ENCODE peak calls at places on chromosomes 11 and 22, in nine cellular contexts. One of them, this sample, is unnamed.
A peak's percentile ranks its signal among the peaks of the same experiment; 100 is the strongest.

GRCh38 chr22:40806711-40807110 is 12.4 kb downstream of the SLC25A17 start:
- DNase-seq in prostate gland: no peak
- DNase-seq in GM12891: no peak
- DNase-seq in suprapubic skin: no peak
- DNase-seq in IMR-90: no peak
- DNase-seq in transverse colon: no peak
- DNase-seq in ovary: no peak
- DNase-seq in A549: no peak
- DNase-seq in heart left ventricle: no peak
- DNase-seq in this sample: no peak

GRCh38 chr11:125179346-125179745 is 14.8 kb downstream of the PKNOX2 start:
- DNase-seq in IMR-90: no peak
- DNase-seq in GM12891: no peak
- DNase-seq in transverse colon: no peak
- DNase-seq in A549: no peak
- DNase-seq in heart left ventricle: no peak
- DNase-seq in prostate gland: no peak
- DNase-seq in suprapubic skin: peak; percentile 25
- DNase-seq in ovary: no peak
- DNase-seq in this sample: no peak

GRCh38 chr11:124863137-124863825 is 2.0 kb upstream of the ROBO3 start:
- DNase-seq in heart left ventricle: no peak
- DNase-seq in prostate gland: no peak
- DNase-seq in ovary: no peak
- DNase-seq in GM12891: no peak
- DNase-seq in A549: no peak
- DNase-seq in transverse colon: no peak
- DNase-seq in IMR-90: peak; percentile 35
- DNase-seq in suprapubic skin: no peak
- DNase-seq in this sample: no peak

GRCh38 chr11:78715639-78716311 is 141.1 kb upstream of the NARS2 start:
- DNase-seq in A549: peak; percentile 65
- DNase-seq in GM12891: peak; percentile 30
- DNase-seq in suprapubic skin: no peak
- DNase-seq in ovary: no peak
- DNase-seq in prostate gland: peak; percentile 39
- DNase-seq in transverse colon: peak; percentile 66
- DNase-seq in IMR-90: peak; percentile 91
- DNase-seq in heart left ventricle: no peak
- DNase-seq in this sample: peak; percentile 56

GRCh38 chr22:44424131-44424711 is 73.8 kb downstream of the RTL6 start:
- DNase-seq in A549: no peak
- DNase-seq in GM12891: no peak
- DNase-seq in suprapubic skin: no peak
- DNase-seq in heart left ventricle: no peak
- DNase-seq in ovary: no peak
- DNase-seq in prostate gland: no peak
- DNase-seq in IMR-90: no peak
- DNase-seq in transverse colon: no peak
- DNase-seq in this sample: no peak

GRCh38 chr11:124894606-124895430 is 2.8 kb downstream of the ROBO4 start:
- DNase-seq in IMR-90: no peak
- DNase-seq in transverse colon: no peak
- DNase-seq in A549: no peak
- DNase-seq in GM12891: no peak
- DNase-seq in prostate gland: no peak
- DNase-seq in ovary: no peak
- DNase-seq in heart left ventricle: no peak
- DNase-seq in suprapubic skin: no peak
- DNase-seq in this sample: no peak

GRCh38 chr22:42145175-42145574 is 14.6 kb upstream of the CYP2D6 start:
- DNase-seq in suprapubic skin: no peak
- DNase-seq in GM12891: no peak
- DNase-seq in prostate gland: no peak
- DNase-seq in heart left ventricle: no peak
- DNase-seq in ovary: no peak
- DNase-seq in transverse colon: no peak
- DNase-seq in A549: no peak
- DNase-seq in IMR-90: no peak
- DNase-seq in this sample: no peak

GRCh38 chr22:20459152-20459542 is 21.5 kb upstream of the SCARF2 start:
- DNase-seq in IMR-90: no peak
- DNase-seq in ovary: no peak
- DNase-seq in prostate gland: no peak
- DNase-seq in heart left ventricle: no peak
- DNase-seq in transverse colon: no peak
- DNase-seq in suprapubic skin: no peak
- DNase-seq in A549: no peak
- DNase-seq in GM12891: no peak
- DNase-seq in this sample: no peak

GRCh38 chr11:70078796-70079616 is 889 bp downstream of the ANO1 start:
- DNase-seq in A549: no peak
- DNase-seq in ovary: no peak
- DNase-seq in IMR-90: no peak
- DNase-seq in suprapubic skin: peak; percentile 57
- DNase-seq in heart left ventricle: no peak
- DNase-seq in GM12891: no peak
- DNase-seq in prostate gland: no peak
- DNase-seq in transverse colon: no peak
- DNase-seq in this sample: no peak

GRCh38 chr11:130465259-130465658 is 16.8 kb downstream of the ADAMTS15 start:
- DNase-seq in suprapubic skin: no peak
- DNase-seq in ovary: no peak
- DNase-seq in heart left ventricle: no peak
- DNase-seq in prostate gland: no peak
- DNase-seq in A549: no peak
- DNase-seq in GM12891: no peak
- DNase-seq in IMR-90: peak; percentile 27
- DNase-seq in transverse colon: no peak
- DNase-seq in this sample: peak; percentile 93

GRCh38 chr22:35604671-35605457 is 12.3 kb downstream of the MB start:
- DNase-seq in GM12891: no peak
- DNase-seq in heart left ventricle: peak; percentile 36
- DNase-seq in A549: no peak
- DNase-seq in IMR-90: no peak
- DNase-seq in transverse colon: no peak
- DNase-seq in ovary: no peak
- DNase-seq in prostate gland: no peak
- DNase-seq in suprapubic skin: no peak
- DNase-seq in this sample: peak; percentile 58

GRCh38 chr22:28075260-28075981 is 156.4 kb upstream of the PITPNB start:
- DNase-seq in GM12891: no peak
- DNase-seq in heart left ventricle: peak; percentile 74
- DNase-seq in transverse colon: peak; percentile 8
- DNase-seq in A549: peak; percentile 38
- DNase-seq in suprapubic skin: no peak
- DNase-seq in IMR-90: peak; percentile 91
- DNase-seq in prostate gland: no peak
- DNase-seq in ovary: no peak
- DNase-seq in this sample: no peak

GRCh38 chr22:34992672-34993071 is 73.3 kb upstream of the ISX start:
- DNase-seq in ovary: no peak
- DNase-seq in prostate gland: no peak
- DNase-seq in IMR-90: no peak
- DNase-seq in suprapubic skin: no peak
- DNase-seq in heart left ventricle: no peak
- DNase-seq in transverse colon: no peak
- DNase-seq in A549: no peak
- DNase-seq in GM12891: no peak
- DNase-seq in this sample: no peak

GRCh38 chr11:47766363-47767227 is 546 bp downstream of the FNBP4 start:
- DNase-seq in A549: peak; percentile 68
- DNase-seq in suprapubic skin: peak; percentile 81
- DNase-seq in IMR-90: peak; percentile 66
- DNase-seq in prostate gland: peak; percentile 67
- DNase-seq in transverse colon: peak; percentile 81
- DNase-seq in ovary: peak; percentile 73
- DNase-seq in GM12891: no peak
- DNase-seq in heart left ventricle: peak; percentile 69
- DNase-seq in this sample: peak; percentile 68

GRCh38 chr22:17705565-17706450 is 67.3 kb downstream of the BCL2L13 start:
- DNase-seq in heart left ventricle: no peak
- DNase-seq in ovary: no peak
- DNase-seq in prostate gland: no peak
- DNase-seq in transverse colon: no peak
- DNase-seq in A549: no peak
- DNase-seq in suprapubic skin: no peak
- DNase-seq in GM12891: no peak
- DNase-seq in IMR-90: peak; percentile 6
- DNase-seq in this sample: no peak

GRCh38 chr11:1448882-1449281 is 37.7 kb downstream of the MOB2 start:
- DNase-seq in prostate gland: no peak
- DNase-seq in heart left ventricle: no peak
- DNase-seq in GM12891: no peak
- DNase-seq in ovary: no peak
- DNase-seq in suprapubic skin: no peak
- DNase-seq in transverse colon: no peak
- DNase-seq in A549: no peak
- DNase-seq in IMR-90: no peak
- DNase-seq in this sample: no peak

DNA sequence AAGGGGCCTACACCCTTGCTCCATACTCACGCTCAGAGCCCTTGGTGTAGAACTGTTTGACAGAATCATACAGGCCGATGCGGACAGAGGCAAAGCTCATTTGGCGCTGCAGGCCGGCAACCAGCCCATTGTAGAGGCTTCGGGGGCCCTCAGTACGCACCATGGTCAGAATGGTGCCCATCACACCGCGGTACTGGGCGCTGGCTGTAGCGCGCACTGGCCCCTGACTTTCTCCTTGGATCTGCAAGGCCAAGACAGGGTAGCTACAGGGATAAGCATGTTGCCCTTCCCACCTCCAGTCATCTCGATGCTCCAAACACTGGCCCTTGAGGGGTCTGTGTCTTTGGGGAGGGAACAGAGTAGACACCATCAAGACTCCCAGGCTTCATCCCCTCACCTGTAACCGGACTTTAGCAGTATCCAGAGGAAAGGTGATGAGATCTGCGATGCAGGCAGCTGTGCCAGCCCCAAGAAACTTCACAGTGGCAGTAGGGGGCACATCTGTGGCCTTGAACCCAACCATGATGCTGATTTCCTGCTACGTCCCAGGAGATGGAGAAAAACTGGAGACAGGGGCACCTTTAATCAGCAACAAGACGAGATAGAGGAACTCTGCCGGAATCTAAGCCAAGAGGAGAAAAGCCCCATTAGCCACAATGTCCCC is 4.7 kb downstream of the UCP2 start:
- DNase-seq in suprapubic skin: no peak
- DNase-seq in GM12891: no peak
- DNase-seq in prostate gland: no peak
- DNase-seq in transverse colon: no peak
- DNase-seq in IMR-90: no peak
- DNase-seq in A549: no peak
- DNase-seq in heart left ventricle: no peak
- DNase-seq in ovary: no peak
- DNase-seq in this sample: no peak
- TF ChIP-seq POLR2A in suprapubic skin: no peak
- TF ChIP-seq POLR2A in GM12891: no peak
- TF ChIP-seq POLR2A in prostate gland: no peak
- TF ChIP-seq POLR2A in transverse colon: no peak
- TF ChIP-seq POLR2A in IMR-90: no peak
- TF ChIP-seq POLR2A in A549: no peak
- TF ChIP-seq POLR2A in heart left ventricle: no peak
- TF ChIP-seq POLR2A in ovary: no peak
- TF ChIP-seq POLR2A in this sample: no peak

DNA sequence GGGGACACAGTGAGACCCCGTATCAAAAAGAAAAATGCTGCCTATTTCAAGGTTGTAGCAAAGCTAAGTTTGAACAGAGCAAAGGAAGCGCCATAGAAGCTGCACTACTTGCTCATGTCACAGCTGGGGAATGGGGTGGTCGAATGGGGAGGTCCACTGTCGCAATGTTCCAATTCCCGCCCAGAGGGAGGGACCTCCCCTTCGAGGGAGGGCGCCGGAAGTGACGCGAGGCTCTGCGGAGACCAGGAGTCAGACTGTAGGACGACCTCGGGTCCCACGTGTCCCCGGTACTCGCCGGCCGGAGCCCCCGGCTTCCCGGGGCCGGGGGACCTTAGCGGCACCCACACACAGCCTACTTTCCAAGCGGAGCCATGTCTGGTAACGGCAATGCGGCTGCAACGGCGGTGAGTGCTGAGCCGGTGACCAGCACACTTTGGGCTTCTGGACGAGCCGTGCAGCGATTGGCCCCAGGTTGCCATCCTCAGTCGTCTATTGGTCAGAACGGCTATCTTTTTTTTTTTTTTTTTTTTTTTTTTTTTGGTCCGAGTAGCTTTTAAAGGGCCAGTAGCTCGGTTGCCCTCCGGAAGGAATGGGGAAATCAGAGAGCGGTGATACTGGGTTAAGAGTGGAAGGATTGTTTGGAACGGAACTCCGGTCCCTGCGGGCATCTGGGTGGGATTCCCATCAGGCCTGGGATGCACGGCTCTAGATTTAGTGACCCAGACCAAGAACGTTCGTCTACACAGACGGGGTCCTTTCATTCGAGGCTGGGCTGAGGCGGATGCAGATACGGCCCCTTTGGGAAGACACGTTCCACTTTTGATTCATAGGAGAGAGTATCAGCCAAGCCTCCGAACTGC is at the start of gene HMBS:
- DNase-seq in suprapubic skin: peak; percentile 95
- DNase-seq in ovary: peak; percentile 93
- DNase-seq in heart left ventricle: peak; percentile 95
- DNase-seq in IMR-90: peak; percentile 94
- DNase-seq in A549: peak; percentile 92
- DNase-seq in prostate gland: peak; percentile 89
- DNase-seq in GM12891: peak; percentile 88
- DNase-seq in transverse colon: peak; percentile 95
- DNase-seq in this sample: peak; percentile 98
- TF ChIP-seq POLR2A in suprapubic skin: no peak
- TF ChIP-seq POLR2A in ovary: peak; percentile 38
- TF ChIP-seq POLR2A in heart left ventricle: no peak
- TF ChIP-seq POLR2A in IMR-90: peak; percentile 68
- TF ChIP-seq POLR2A in A549: peak; percentile 75
- TF ChIP-seq POLR2A in prostate gland: no peak
- TF ChIP-seq POLR2A in GM12891: peak; percentile 90
- TF ChIP-seq POLR2A in transverse colon: peak; percentile 54
- TF ChIP-seq POLR2A in this sample: peak; percentile 93

DNA sequence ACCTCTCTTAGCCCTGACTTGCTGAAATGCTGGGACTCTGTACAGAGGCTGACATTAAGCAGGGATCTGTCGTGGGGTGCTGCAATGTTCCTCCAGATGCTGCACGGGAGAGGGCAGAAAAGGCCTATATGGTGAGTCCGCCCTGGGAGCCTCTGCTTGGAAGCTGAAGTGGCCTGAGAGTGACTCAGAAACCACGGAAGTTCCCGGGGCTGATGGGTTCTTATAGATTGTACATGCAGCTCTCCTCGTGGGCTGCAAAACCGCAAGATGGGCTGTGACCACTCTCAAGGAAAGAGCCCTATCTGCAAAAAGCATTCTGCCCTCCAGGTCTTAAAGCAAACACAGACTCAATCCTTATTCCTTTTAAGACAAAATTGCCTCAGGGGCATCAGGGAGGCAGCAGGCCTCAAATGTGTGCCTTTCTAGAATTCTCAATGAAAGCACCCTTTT is 5.8 kb upstream of the SLC43A3 start:
- DNase-seq in suprapubic skin: no peak
- DNase-seq in A549: no peak
- DNase-seq in heart left ventricle: no peak
- DNase-seq in GM12891: no peak
- DNase-seq in IMR-90: peak; percentile 93
- DNase-seq in prostate gland: no peak
- DNase-seq in ovary: no peak
- DNase-seq in transverse colon: no peak
- DNase-seq in this sample: peak; percentile 100
- TF ChIP-seq POLR2A in suprapubic skin: no peak
- TF ChIP-seq POLR2A in A549: no peak
- TF ChIP-seq POLR2A in heart left ventricle: no peak
- TF ChIP-seq POLR2A in GM12891: no peak
- TF ChIP-seq POLR2A in IMR-90: no peak
- TF ChIP-seq POLR2A in prostate gland: no peak
- TF ChIP-seq POLR2A in ovary: no peak
- TF ChIP-seq POLR2A in transverse colon: no peak
- TF ChIP-seq POLR2A in this sample: no peak

GRCh38 chr22:50530857-50531545 is 1.2 kb upstream of the TYMP start:
- DNase-seq in ovary: no peak
- DNase-seq in heart left ventricle: peak; percentile 91
- DNase-seq in transverse colon: peak; percentile 93
- DNase-seq in IMR-90: peak; percentile 63
- DNase-seq in GM12891: peak; percentile 69
- DNase-seq in prostate gland: peak; percentile 84
- DNase-seq in A549: peak; percentile 91
- DNase-seq in suprapubic skin: peak; percentile 94
- DNase-seq in this sample: peak; percentile 93
- TF ChIP-seq POLR2A in ovary: no peak
- TF ChIP-seq POLR2A in heart left ventricle: no peak
- TF ChIP-seq POLR2A in transverse colon: peak; percentile 85
- TF ChIP-seq POLR2A in IMR-90: no peak
- TF ChIP-seq POLR2A in GM12891: peak; percentile 75
- TF ChIP-seq POLR2A in prostate gland: peak; percentile 93
- TF ChIP-seq POLR2A in A549: peak; percentile 67
- TF ChIP-seq POLR2A in suprapubic skin: peak; percentile 85
- TF ChIP-seq POLR2A in this sample: peak; percentile 61

This sample was measured in NB4.